ENCODE peak calls at places on chromosomes 11 and 22, in six cellular contexts. One of them, this sample, is unnamed.

GRCh38 chr11:33598426-33599069 is 102.1 kb downstream of the C11orf91 start:
- DNase-seq in activated T-helper 1 cell treated with anti-CD3 and anti-CD28 coated beads, Interleukin-12 subunit alpha, Interleukin-12 subunit beta, Interleukin-2, Interleukin-4 antibody, amounts not matched to agents 30 ng/mL and 10 ng/mL and 1 ng/mL, durations not matched to agents 14 hours and 24 hours and 36 hours: no peak
- DNase-seq in fibroblast of villous mesenchyme: no peak
- DNase-seq in ELR: no peak
- DNase-seq in activated CD4-positive, alpha-beta T cell treated with anti-CD3 and anti-CD28 coated beads, Interleukin-2, amount 50 U/mL, for 1 hour: no peak
- DNase-seq in amniotic stem cell: no peak
- DNase-seq in this sample: no peak

GRCh38 chr11:1107316-1108245 is 32.9 kb downstream of the MUC2 start:
- DNase-seq in activated CD4-positive, alpha-beta T cell treated with anti-CD3 and anti-CD28 coated beads, Interleukin-2, amount 50 U/mL, for 1 hour: no peak
- DNase-seq in ELR: no peak
- DNase-seq in amniotic stem cell: no peak
- DNase-seq in fibroblast of villous mesenchyme: no peak
- DNase-seq in activated T-helper 1 cell treated with anti-CD3 and anti-CD28 coated beads, Interleukin-12 subunit alpha, Interleukin-12 subunit beta, Interleukin-2, Interleukin-4 antibody, amounts not matched to agents 30 ng/mL and 10 ng/mL and 1 ng/mL, durations not matched to agents 14 hours and 24 hours and 36 hours: no peak
- DNase-seq in this sample: no peak

GRCh38 chr11:109641549-109641948 is 219.6 kb downstream of the C11orf87 start:
- DNase-seq in ELR: peak; percentile 54
- DNase-seq in activated CD4-positive, alpha-beta T cell treated with anti-CD3 and anti-CD28 coated beads, Interleukin-2, amount 50 U/mL, for 1 hour: no peak
- DNase-seq in fibroblast of villous mesenchyme: peak; percentile 16
- DNase-seq in activated T-helper 1 cell treated with anti-CD3 and anti-CD28 coated beads, Interleukin-12 subunit alpha, Interleukin-12 subunit beta, Interleukin-2, Interleukin-4 antibody, amounts not matched to agents 30 ng/mL and 10 ng/mL and 1 ng/mL, durations not matched to agents 14 hours and 24 hours and 36 hours: no peak
- DNase-seq in amniotic stem cell: no peak
- DNase-seq in this sample: peak; percentile 62

GRCh38 chr11:8948901-8949300 is 6.1 kb upstream of the ASCL3 start:
- DNase-seq in ELR: no peak
- DNase-seq in activated T-helper 1 cell treated with anti-CD3 and anti-CD28 coated beads, Interleukin-12 subunit alpha, Interleukin-12 subunit beta, Interleukin-2, Interleukin-4 antibody, amounts not matched to agents 30 ng/mL and 10 ng/mL and 1 ng/mL, durations not matched to agents 14 hours and 24 hours and 36 hours: no peak
- DNase-seq in amniotic stem cell: no peak
- DNase-seq in fibroblast of villous mesenchyme: no peak
- DNase-seq in activated CD4-positive, alpha-beta T cell treated with anti-CD3 and anti-CD28 coated beads, Interleukin-2, amount 50 U/mL, for 1 hour: no peak
- DNase-seq in this sample: no peak

GRCh38 chr11:65781152-65781961 is 581 bp upstream of the AP5B1 start:
- DNase-seq in amniotic stem cell: no peak
- DNase-seq in activated CD4-positive, alpha-beta T cell treated with anti-CD3 and anti-CD28 coated beads, Interleukin-2, amount 50 U/mL, for 1 hour: no peak
- DNase-seq in activated T-helper 1 cell treated with anti-CD3 and anti-CD28 coated beads, Interleukin-12 subunit alpha, Interleukin-12 subunit beta, Interleukin-2, Interleukin-4 antibody, amounts not matched to agents 30 ng/mL and 10 ng/mL and 1 ng/mL, durations not matched to agents 14 hours and 24 hours and 36 hours: no peak
- DNase-seq in ELR: no peak
- DNase-seq in fibroblast of villous mesenchyme: no peak
- DNase-seq in this sample: no peak

GRCh38 chr11:25317221-25317620 is 820.4 kb downstream of the LUZP2 start:
- DNase-seq in activated T-helper 1 cell treated with anti-CD3 and anti-CD28 coated beads, Interleukin-12 subunit alpha, Interleukin-12 subunit beta, Interleukin-2, Interleukin-4 antibody, amounts not matched to agents 30 ng/mL and 10 ng/mL and 1 ng/mL, durations not matched to agents 14 hours and 24 hours and 36 hours: no peak
- DNase-seq in ELR: peak; percentile 64
- DNase-seq in activated CD4-positive, alpha-beta T cell treated with anti-CD3 and anti-CD28 coated beads, Interleukin-2, amount 50 U/mL, for 1 hour: no peak
- DNase-seq in fibroblast of villous mesenchyme: no peak
- DNase-seq in amniotic stem cell: no peak
- DNase-seq in this sample: no peak

GRCh38 chr11:63811522-63811921 is 1.7 kb upstream of the SPINDOC start:
- DNase-seq in activated CD4-positive, alpha-beta T cell treated with anti-CD3 and anti-CD28 coated beads, Interleukin-2, amount 50 U/mL, for 1 hour: no peak
- DNase-seq in ELR: no peak
- DNase-seq in activated T-helper 1 cell treated with anti-CD3 and anti-CD28 coated beads, Interleukin-12 subunit alpha, Interleukin-12 subunit beta, Interleukin-2, Interleukin-4 antibody, amounts not matched to agents 30 ng/mL and 10 ng/mL and 1 ng/mL, durations not matched to agents 14 hours and 24 hours and 36 hours: no peak
- DNase-seq in amniotic stem cell: no peak
- DNase-seq in fibroblast of villous mesenchyme: no peak
- DNase-seq in this sample: no peak

GRCh38 chr11:77104727-77105126 is 2.1 kb downstream of the OMP start:
- DNase-seq in activated CD4-positive, alpha-beta T cell treated with anti-CD3 and anti-CD28 coated beads, Interleukin-2, amount 50 U/mL, for 1 hour: no peak
- DNase-seq in ELR: no peak
- DNase-seq in fibroblast of villous mesenchyme: peak; percentile 22
- DNase-seq in activated T-helper 1 cell treated with anti-CD3 and anti-CD28 coated beads, Interleukin-12 subunit alpha, Interleukin-12 subunit beta, Interleukin-2, Interleukin-4 antibody, amounts not matched to agents 30 ng/mL and 10 ng/mL and 1 ng/mL, durations not matched to agents 14 hours and 24 hours and 36 hours: no peak
- DNase-seq in amniotic stem cell: no peak
- DNase-seq in this sample: peak; percentile 27

GRCh38 chr22:27866136-27867091 is 52.6 kb downstream of the PITPNB start:
- DNase-seq in fibroblast of villous mesenchyme: peak; percentile 92
- DNase-seq in ELR: peak; percentile 98
- DNase-seq in activated CD4-positive, alpha-beta T cell treated with anti-CD3 and anti-CD28 coated beads, Interleukin-2, amount 50 U/mL, for 1 hour: no peak
- DNase-seq in amniotic stem cell: peak; percentile 79
- DNase-seq in activated T-helper 1 cell treated with anti-CD3 and anti-CD28 coated beads, Interleukin-12 subunit alpha, Interleukin-12 subunit beta, Interleukin-2, Interleukin-4 antibody, amounts not matched to agents 30 ng/mL and 10 ng/mL and 1 ng/mL, durations not matched to agents 14 hours and 24 hours and 36 hours: no peak
- DNase-seq in this sample: peak; percentile 93

GRCh38 chr11:119505861-119506260 is 82.9 kb upstream of the THY1 start:
- DNase-seq in activated T-helper 1 cell treated with anti-CD3 and anti-CD28 coated beads, Interleukin-12 subunit alpha, Interleukin-12 subunit beta, Interleukin-2, Interleukin-4 antibody, amounts not matched to agents 30 ng/mL and 10 ng/mL and 1 ng/mL, durations not matched to agents 14 hours and 24 hours and 36 hours: no peak
- DNase-seq in activated CD4-positive, alpha-beta T cell treated with anti-CD3 and anti-CD28 coated beads, Interleukin-2, amount 50 U/mL, for 1 hour: no peak
- DNase-seq in amniotic stem cell: peak; percentile 67
- DNase-seq in fibroblast of villous mesenchyme: no peak
- DNase-seq in ELR: peak; percentile 64
- DNase-seq in this sample: no peak

GRCh38 chr11:10561947-10562346 is 6.5 kb downstream of the LYVE1 start:
- DNase-seq in fibroblast of villous mesenchyme: no peak
- DNase-seq in activated T-helper 1 cell treated with anti-CD3 and anti-CD28 coated beads, Interleukin-12 subunit alpha, Interleukin-12 subunit beta, Interleukin-2, Interleukin-4 antibody, amounts not matched to agents 30 ng/mL and 10 ng/mL and 1 ng/mL, durations not matched to agents 14 hours and 24 hours and 36 hours: no peak
- DNase-seq in amniotic stem cell: no peak
- DNase-seq in ELR: no peak
- DNase-seq in activated CD4-positive, alpha-beta T cell treated with anti-CD3 and anti-CD28 coated beads, Interleukin-2, amount 50 U/mL, for 1 hour: no peak
- DNase-seq in this sample: no peak

GRCh38 chr11:61018059-61018458 is 46.6 kb downstream of the CD6 start:
- DNase-seq in amniotic stem cell: no peak
- DNase-seq in ELR: no peak
- DNase-seq in activated CD4-positive, alpha-beta T cell treated with anti-CD3 and anti-CD28 coated beads, Interleukin-2, amount 50 U/mL, for 1 hour: no peak
- DNase-seq in fibroblast of villous mesenchyme: no peak
- DNase-seq in activated T-helper 1 cell treated with anti-CD3 and anti-CD28 coated beads, Interleukin-12 subunit alpha, Interleukin-12 subunit beta, Interleukin-2, Interleukin-4 antibody, amounts not matched to agents 30 ng/mL and 10 ng/mL and 1 ng/mL, durations not matched to agents 14 hours and 24 hours and 36 hours: no peak
- DNase-seq in this sample: no peak

GRCh38 chr22:28547132-28547842 is 132.4 kb downstream of the TTC28 start:
- DNase-seq in activated CD4-positive, alpha-beta T cell treated with anti-CD3 and anti-CD28 coated beads, Interleukin-2, amount 50 U/mL, for 1 hour: no peak
- DNase-seq in amniotic stem cell: no peak
- DNase-seq in ELR: peak; percentile 39
- DNase-seq in fibroblast of villous mesenchyme: peak; percentile 67
- DNase-seq in activated T-helper 1 cell treated with anti-CD3 and anti-CD28 coated beads, Interleukin-12 subunit alpha, Interleukin-12 subunit beta, Interleukin-2, Interleukin-4 antibody, amounts not matched to agents 30 ng/mL and 10 ng/mL and 1 ng/mL, durations not matched to agents 14 hours and 24 hours and 36 hours: no peak
- DNase-seq in this sample: peak; percentile 82

GRCh38 chr11:10868375-10868774 is 10.5 kb upstream of the ZBED5 start:
- DNase-seq in activated CD4-positive, alpha-beta T cell treated with anti-CD3 and anti-CD28 coated beads, Interleukin-2, amount 50 U/mL, for 1 hour: no peak
- DNase-seq in fibroblast of villous mesenchyme: peak; percentile 66
- DNase-seq in activated T-helper 1 cell treated with anti-CD3 and anti-CD28 coated beads, Interleukin-12 subunit alpha, Interleukin-12 subunit beta, Interleukin-2, Interleukin-4 antibody, amounts not matched to agents 30 ng/mL and 10 ng/mL and 1 ng/mL, durations not matched to agents 14 hours and 24 hours and 36 hours: no peak
- DNase-seq in amniotic stem cell: no peak
- DNase-seq in ELR: no peak
- DNase-seq in this sample: no peak

GRCh38 chr22:39997939-39998726 is 3.4 kb downstream of the FAM83F start:
- DNase-seq in activated T-helper 1 cell treated with anti-CD3 and anti-CD28 coated beads, Interleukin-12 subunit alpha, Interleukin-12 subunit beta, Interleukin-2, Interleukin-4 antibody, amounts not matched to agents 30 ng/mL and 10 ng/mL and 1 ng/mL, durations not matched to agents 14 hours and 24 hours and 36 hours: no peak
- DNase-seq in fibroblast of villous mesenchyme: peak; percentile 10
- DNase-seq in activated CD4-positive, alpha-beta T cell treated with anti-CD3 and anti-CD28 coated beads, Interleukin-2, amount 50 U/mL, for 1 hour: no peak
- DNase-seq in ELR: peak; percentile 23
- DNase-seq in amniotic stem cell: no peak
- DNase-seq in this sample: peak; percentile 38

GRCh38 chr11:18624161-18624560 is 10.0 kb downstream of the SPTY2D1 start:
- DNase-seq in activated CD4-positive, alpha-beta T cell treated with anti-CD3 and anti-CD28 coated beads, Interleukin-2, amount 50 U/mL, for 1 hour: no peak
- DNase-seq in activated T-helper 1 cell treated with anti-CD3 and anti-CD28 coated beads, Interleukin-12 subunit alpha, Interleukin-12 subunit beta, Interleukin-2, Interleukin-4 antibody, amounts not matched to agents 30 ng/mL and 10 ng/mL and 1 ng/mL, durations not matched to agents 14 hours and 24 hours and 36 hours: no peak
- DNase-seq in fibroblast of villous mesenchyme: no peak
- DNase-seq in ELR: no peak
- DNase-seq in amniotic stem cell: no peak
- DNase-seq in this sample: no peak

GRCh38 chr22:29947410-29948387 is 64.7 kb downstream of the MTMR3 start:
- DNase-seq in ELR: peak; percentile 26
- DNase-seq in amniotic stem cell: no peak
- DNase-seq in activated T-helper 1 cell treated with anti-CD3 and anti-CD28 coated beads, Interleukin-12 subunit alpha, Interleukin-12 subunit beta, Interleukin-2, Interleukin-4 antibody, amounts not matched to agents 30 ng/mL and 10 ng/mL and 1 ng/mL, durations not matched to agents 14 hours and 24 hours and 36 hours: no peak
- DNase-seq in fibroblast of villous mesenchyme: no peak
- DNase-seq in activated CD4-positive, alpha-beta T cell treated with anti-CD3 and anti-CD28 coated beads, Interleukin-2, amount 50 U/mL, for 1 hour: no peak
- DNase-seq in this sample: peak; percentile 49

This sample was measured in fibroblast of pulmonary artery.